ENCODE peak calls at places on chromosomes 1 and 21, in seven cellular contexts. O is iPS-NIHi11; P is activated CD8-positive, alpha-beta memory T cell treated with anti-CD3 and anti-CD28 coated beads, Interleukin-2, amount 50 U/mL, for 48 hours; E is activated CD4-positive, alpha-beta T cell treated with anti-CD3 and anti-CD28 coated beads, Interleukin-2, amount 10 ng/mL, durations not matched to agents 7 days and 5 days; Z is ovary; V is SHP77; H is suprapubic skin. B is an unnamed sample.

GRCh38 chr1:88683516-88683847 is 591 bp upstream of the PKN2 start:
- DNase-seq in O (no peak), P (peak; percentile 75), E (peak; percentile 59), Z (peak; percentile 48), V (peak; percentile 43), H (peak; percentile 84), B (peak; percentile 36)

GRCh38 chr1:52195161-52195560 is 53.3 kb downstream of the ZFYVE9 start:
- DNase-seq in O (no peak), P (no peak), E (no peak), Z (no peak), V (no peak), H (no peak), B (no peak)

GRCh38 chr21:36211660-36212512 is 55.3 kb downstream of the DOP1B start:
- DNase-seq in O (no peak), P (no peak), E (no peak), Z (no peak), V (no peak), H (no peak), B (no peak)

GRCh38 chr1:90340604-90341003 is 345.7 kb downstream of the ZNF326 start:
- DNase-seq in O (no peak), P (no peak), E (peak; percentile 8), Z (no peak), V (no peak), H (no peak), B (no peak)

GRCh38 chr1:46983825-46984586 is 39.5 kb upstream of the CYP4X1 start:
- DNase-seq in O (no peak), P (no peak), E (no peak), Z (no peak), V (no peak), H (no peak), B (no peak)

GRCh38 chr1:66788231-66788939 is 12.7 kb downstream of the INSL5 start:
- DNase-seq in O (no peak), P (no peak), E (peak; percentile 33), Z (no peak), V (no peak), H (no peak), B (no peak)

GRCh38 chr1:183180213-183180612 is 5.9 kb upstream of the LAMC2 start:
- DNase-seq in O (peak; percentile 36), P (no peak), E (no peak), Z (peak; percentile 46), V (no peak), H (no peak), B (peak; percentile 61)

GRCh38 chr1:159000627-159001026 is 9.1 kb upstream of the IFI16 start:
- DNase-seq in O (peak; percentile 40), P (no peak), E (no peak), Z (peak; percentile 94), V (peak; percentile 48), H (peak; percentile 92), B (peak; percentile 95)

GRCh38 chr1:212588137-212588510 is 20.4 kb upstream of the ATF3 start:
- DNase-seq in O (no peak), P (no peak), E (no peak), Z (no peak), V (no peak), H (no peak), B (no peak)

GRCh38 chr1:166479052-166479631 is 312.3 kb upstream of the FAM78B start:
- DNase-seq in O (peak; percentile 44), P (peak; percentile 76), E (peak; percentile 55), Z (peak; percentile 35), V (peak; percentile 55), H (no peak), B (peak; percentile 40)

GRCh38 chr1:71522721-71523120 is 441.9 kb upstream of the ZRANB2 start:
- DNase-seq in O (no peak), P (no peak), E (no peak), Z (no peak), V (no peak), H (no peak), B (no peak)

GRCh38 chr1:236144446-236145150 is 2.3 kb downstream of the GPR137B start:
- DNase-seq in O (no peak), P (no peak), E (no peak), Z (no peak), V (no peak), H (no peak), B (no peak)

GRCh38 chr1:94579876-94580294 is 38.3 kb upstream of the F3 start:
- DNase-seq in O (peak; percentile 40), P (no peak), E (no peak), Z (no peak), V (peak; percentile 34), H (no peak), B (no peak)

GRCh38 chr1:231799363-231799986 is 172.9 kb downstream of the DISC1 start:
- DNase-seq in O (no peak), P (no peak), E (no peak), Z (peak; percentile 42), V (no peak), H (no peak), B (no peak)

GRCh38 chr1:88237026-88237425 is 447.0 kb upstream of the PKN2 start:
- DNase-seq in O (no peak), P (no peak), E (no peak), Z (no peak), V (no peak), H (no peak), B (no peak)

GRCh38 chr1:211331011-211331709 is 4.5 kb downstream of the TRAF5 start:
- DNase-seq in O (no peak), P (no peak), E (no peak), Z (no peak), V (no peak), H (no peak), B (no peak)

GRCh38 chr1:14476170-14476955 is 122.1 kb upstream of the KAZN start:
- DNase-seq in O (no peak), P (no peak), E (no peak), Z (no peak), V (no peak), H (no peak), B (no peak)

GRCh38 chr1:28110555-28110954 is 22.1 kb upstream of the EYA3 start:
- DNase-seq in O (no peak), P (no peak), E (no peak), Z (no peak), V (no peak), H (no peak), B (no peak)

GRCh38 chr1:70509996-70510876 is 99.2 kb downstream of the CTH start:
- DNase-seq in O (peak; percentile 72), P (no peak), E (no peak), Z (no peak), V (peak; percentile 33), H (no peak), B (no peak)

GRCh38 chr1:176949033-176949662 is 215.4 kb downstream of the ASTN1 start:
- DNase-seq in O (peak; percentile 85), P (peak; percentile 73), E (peak; percentile 11), Z (peak; percentile 20), V (no peak), H (no peak), B (no peak)

GRCh38 chr1:17617787-17618557 is 78.5 kb downstream of the ARHGEF10L start:
- DNase-seq in O (no peak), P (no peak), E (no peak), Z (no peak), V (no peak), H (no peak), B (peak; percentile 62)

GRCh38 chr1:165886988-165887387 is 59.6 kb downstream of the UCK2 start:
- DNase-seq in O (no peak), P (no peak), E (no peak), Z (no peak), V (no peak), H (no peak), B (no peak)

GRCh38 chr21:42754270-42754933 is 101.0 kb downstream of the PDE9A start:
- DNase-seq in O (no peak), P (no peak), E (no peak), Z (no peak), V (no peak), H (no peak), B (no peak)

GRCh38 chr1:84960371-84960770 is 36.5 kb downstream of the MCOLN2 start:
- DNase-seq in O (no peak), P (no peak), E (no peak), Z (no peak), V (no peak), H (no peak), B (no peak)

GRCh38 chr21:35478096-35479080 is 429.3 kb upstream of the RUNX1 start:
- DNase-seq in O (no peak), P (no peak), E (no peak), Z (peak; percentile 54), V (no peak), H (no peak), B (no peak)

GRCh38 chr1:55310517-55310927 is 95.4 kb upstream of the USP24 start:
- DNase-seq in O (no peak), P (no peak), E (no peak), Z (no peak), V (no peak), H (no peak), B (no peak)

GRCh38 chr1:156802421-156802820 is 14.2 kb downstream of the SH2D2A start:
- DNase-seq in O (no peak), P (no peak), E (no peak), Z (no peak), V (no peak), H (peak; percentile 38), B (no peak)

GRCh38 chr1:184116287-184116686 is 64.8 kb downstream of the TSEN15 start:
- DNase-seq in O (no peak), P (no peak), E (no peak), Z (no peak), V (no peak), H (no peak), B (no peak)

GRCh38 chr1:183461350-183461749 is 10.9 kb upstream of the SMG7 start:
- DNase-seq in O (peak; percentile 26), P (no peak), E (no peak), Z (no peak), V (no peak), H (no peak), B (no peak)

GRCh38 chr1:205565799-205566198 is 61.3 kb downstream of the CDK18 start:
- DNase-seq in O (no peak), P (peak; percentile 10), E (no peak), Z (no peak), V (no peak), H (no peak), B (no peak)

GRCh38 chr1:8646189-8646588 is 171.3 kb downstream of the RERE start:
- DNase-seq in O (no peak), P (no peak), E (no peak), Z (no peak), V (no peak), H (no peak), B (no peak)

B was measured in uterus.